ENCODE peak calls at places on chromosomes 7 and 10, in seven cellular contexts. One of them, this sample, is unnamed.

GRCh38 chr10:33249137-33249536 is 85.3 kb downstream of the NRP1 start:
- DNase-seq in trophoblast cell: no peak
- DNase-seq in IMR-90: no peak
- DNase-seq in H9: no peak
- DNase-seq in H1: no peak
- DNase-seq in neuronal stem cell: no peak
- DNase-seq in mesendoderm: no peak
- DNase-seq in this sample: no peak

GRCh38 chr7:33904680-33905388 is 505 bp upstream of the BMPER start:
- DNase-seq in mesendoderm: peak
- DNase-seq in IMR-90: peak
- DNase-seq in H1: no peak
- DNase-seq in trophoblast cell: peak
- DNase-seq in H9: peak
- DNase-seq in neuronal stem cell: peak
- DNase-seq in this sample: peak

GRCh38 chr7:6375346-6376101 is 72.2 kb downstream of the DAGLB start:
- DNase-seq in IMR-90: peak
- DNase-seq in H9: no peak
- DNase-seq in neuronal stem cell: no peak
- DNase-seq in H1: no peak
- DNase-seq in trophoblast cell: peak
- DNase-seq in mesendoderm: no peak
- DNase-seq in this sample: peak

GRCh38 chr10:52609071-52609470 is 163.5 kb downstream of the MBL2 start:
- DNase-seq in mesendoderm: no peak
- DNase-seq in H9: no peak
- DNase-seq in trophoblast cell: no peak
- DNase-seq in H1: no peak
- DNase-seq in IMR-90: peak
- DNase-seq in neuronal stem cell: no peak
- DNase-seq in this sample: no peak

GRCh38 chr7:17038783-17039170 is 157.0 kb upstream of the AGR3 start:
- DNase-seq in H9: no peak
- DNase-seq in IMR-90: no peak
- DNase-seq in H1: no peak
- DNase-seq in neuronal stem cell: no peak
- DNase-seq in mesendoderm: no peak
- DNase-seq in trophoblast cell: no peak
- DNase-seq in this sample: no peak

GRCh38 chr7:142228681-142229080 is 29.2 kb downstream of the PRSS58 start:
- DNase-seq in H1: no peak
- DNase-seq in H9: no peak
- DNase-seq in IMR-90: no peak
- DNase-seq in neuronal stem cell: no peak
- DNase-seq in trophoblast cell: no peak
- DNase-seq in mesendoderm: peak
- DNase-seq in this sample: no peak

GRCh38 chr7:85261341-85261740 is 74.5 kb upstream of the SEMA3D start:
- DNase-seq in H1: no peak
- DNase-seq in H9: no peak
- DNase-seq in trophoblast cell: no peak
- DNase-seq in mesendoderm: no peak
- DNase-seq in neuronal stem cell: no peak
- DNase-seq in IMR-90: peak
- DNase-seq in this sample: peak

GRCh38 chr7:5094641-5095040 is 49.0 kb downstream of the RBAK start:
- DNase-seq in H1: no peak
- DNase-seq in H9: no peak
- DNase-seq in neuronal stem cell: no peak
- DNase-seq in IMR-90: no peak
- DNase-seq in trophoblast cell: no peak
- DNase-seq in mesendoderm: peak
- DNase-seq in this sample: no peak

GRCh38 chr7:82736633-82737032 is 293.1 kb upstream of the CACNA2D1 start:
- DNase-seq in neuronal stem cell: no peak
- DNase-seq in mesendoderm: no peak
- DNase-seq in H1: no peak
- DNase-seq in H9: no peak
- DNase-seq in IMR-90: no peak
- DNase-seq in trophoblast cell: no peak
- DNase-seq in this sample: no peak

GRCh38 chr10:47261121-47261520 is 38.9 kb upstream of the GDF10 start:
- DNase-seq in H9: no peak
- DNase-seq in neuronal stem cell: no peak
- DNase-seq in trophoblast cell: no peak
- DNase-seq in IMR-90: no peak
- DNase-seq in mesendoderm: no peak
- DNase-seq in H1: no peak
- DNase-seq in this sample: no peak

GRCh38 chr7:36951257-36951697 is 227.0 kb upstream of the AOAH start:
- DNase-seq in H1: no peak
- DNase-seq in H9: no peak
- DNase-seq in neuronal stem cell: no peak
- DNase-seq in IMR-90: no peak
- DNase-seq in mesendoderm: no peak
- DNase-seq in trophoblast cell: no peak
- DNase-seq in this sample: no peak

GRCh38 chr7:920351-921070 is 34.0 kb downstream of the ADAP1 start:
- DNase-seq in neuronal stem cell: no peak
- DNase-seq in H9: no peak
- DNase-seq in H1: no peak
- DNase-seq in mesendoderm: no peak
- DNase-seq in IMR-90: no peak
- DNase-seq in trophoblast cell: peak
- DNase-seq in this sample: no peak

GRCh38 chr7:101919363-101920115 is 102.1 kb downstream of the CUX1 start:
- DNase-seq in H1: no peak
- DNase-seq in mesendoderm: no peak
- DNase-seq in H9: no peak
- DNase-seq in trophoblast cell: no peak
- DNase-seq in neuronal stem cell: no peak
- DNase-seq in IMR-90: no peak
- DNase-seq in this sample: no peak

GRCh38 chr7:130990178-130990832 is 256.3 kb upstream of the KLF14 start:
- DNase-seq in H9: no peak
- DNase-seq in trophoblast cell: no peak
- DNase-seq in neuronal stem cell: no peak
- DNase-seq in H1: no peak
- DNase-seq in IMR-90: no peak
- DNase-seq in mesendoderm: no peak
- DNase-seq in this sample: no peak

GRCh38 chr10:117138838-117139580 is 939 bp upstream of the VAX1 start:
- DNase-seq in IMR-90: no peak
- DNase-seq in H9: peak
- DNase-seq in H1: no peak
- DNase-seq in mesendoderm: peak
- DNase-seq in neuronal stem cell: peak
- DNase-seq in trophoblast cell: no peak
- DNase-seq in this sample: no peak

GRCh38 chr10:86354761-86355540 is 11.6 kb downstream of the GRID1 start:
- DNase-seq in trophoblast cell: no peak
- DNase-seq in H1: no peak
- DNase-seq in H9: no peak
- DNase-seq in neuronal stem cell: no peak
- DNase-seq in mesendoderm: no peak
- DNase-seq in IMR-90: no peak
- DNase-seq in this sample: no peak

GRCh38 chr10:37434091-37434490 is 308.7 kb downstream of the ANKRD30A start:
- DNase-seq in neuronal stem cell: no peak
- DNase-seq in mesendoderm: no peak
- DNase-seq in trophoblast cell: no peak
- DNase-seq in H1: no peak
- DNase-seq in H9: no peak
- DNase-seq in IMR-90: no peak
- DNase-seq in this sample: no peak

GRCh38 chr10:75272896-75273295 is 37.1 kb upstream of the COMTD1 start:
- DNase-seq in neuronal stem cell: no peak
- DNase-seq in IMR-90: no peak
- DNase-seq in mesendoderm: no peak
- DNase-seq in H9: no peak
- DNase-seq in H1: no peak
- DNase-seq in trophoblast cell: no peak
- DNase-seq in this sample: peak

GRCh38 chr7:106863216-106863997 is 1.7 kb upstream of the PIK3CG start:
- DNase-seq in neuronal stem cell: no peak
- DNase-seq in IMR-90: no peak
- DNase-seq in trophoblast cell: no peak
- DNase-seq in H9: no peak
- DNase-seq in mesendoderm: no peak
- DNase-seq in H1: no peak
- DNase-seq in this sample: no peak

GRCh38 chr7:126166645-126167044 is 1086.1 kb downstream of the GRM8 start:
- DNase-seq in mesendoderm: no peak
- DNase-seq in H9: no peak
- DNase-seq in H1: no peak
- DNase-seq in trophoblast cell: no peak
- DNase-seq in IMR-90: no peak
- DNase-seq in neuronal stem cell: no peak
- DNase-seq in this sample: no peak

GRCh38 chr10:116723428-116724281 is 18.7 kb downstream of the HSPA12A start:
- DNase-seq in trophoblast cell: no peak
- DNase-seq in IMR-90: no peak
- DNase-seq in H1: no peak
- DNase-seq in H9: no peak
- DNase-seq in neuronal stem cell: no peak
- DNase-seq in mesendoderm: no peak
- DNase-seq in this sample: no peak

GRCh38 chr7:97871659-97872024 is 566 bp downstream of the ASNS start:
- DNase-seq in neuronal stem cell: no peak
- DNase-seq in IMR-90: no peak
- DNase-seq in mesendoderm: peak
- DNase-seq in trophoblast cell: no peak
- DNase-seq in H9: peak
- DNase-seq in H1: no peak
- DNase-seq in this sample: no peak

GRCh38 chr7:90701021-90701420 is 104.9 kb downstream of the CDK14 start:
- DNase-seq in H9: no peak
- DNase-seq in trophoblast cell: no peak
- DNase-seq in IMR-90: no peak
- DNase-seq in H1: no peak
- DNase-seq in mesendoderm: peak
- DNase-seq in neuronal stem cell: no peak
- DNase-seq in this sample: no peak

GRCh38 chr7:31890198-31890597 is 180.0 kb downstream of the PDE1C start:
- DNase-seq in mesendoderm: no peak
- DNase-seq in trophoblast cell: peak
- DNase-seq in H1: no peak
- DNase-seq in IMR-90: peak
- DNase-seq in neuronal stem cell: no peak
- DNase-seq in H9: no peak
- DNase-seq in this sample: peak
- H3K18ac ChIP-seq in mesendoderm: no peak
- H3K18ac ChIP-seq in trophoblast cell: no peak
- H3K18ac ChIP-seq in H1: no peak
- H3K18ac ChIP-seq in IMR-90: peak
- H3K18ac ChIP-seq in neuronal stem cell: no peak
- H3K18ac ChIP-seq in H9: no peak
- H3K18ac ChIP-seq in this sample: no peak

GRCh38 chr10:3814832-3815209 is 29.8 kb upstream of the KLF6 start:
- DNase-seq in IMR-90: no peak
- DNase-seq in H1: no peak
- DNase-seq in neuronal stem cell: no peak
- DNase-seq in trophoblast cell: no peak
- DNase-seq in mesendoderm: no peak
- DNase-seq in H9: no peak
- DNase-seq in this sample: no peak

GRCh38 chr10:3811331-3811870 is 26.4 kb upstream of the KLF6 start:
- DNase-seq in trophoblast cell: peak
- DNase-seq in mesendoderm: no peak
- DNase-seq in IMR-90: peak
- DNase-seq in H1: no peak
- DNase-seq in neuronal stem cell: no peak
- DNase-seq in H9: no peak
- DNase-seq in this sample: peak

GRCh38 chr10:3812141-3812540 is 27.1 kb upstream of the KLF6 start:
- DNase-seq in IMR-90: no peak
- DNase-seq in neuronal stem cell: no peak
- DNase-seq in H1: no peak
- DNase-seq in trophoblast cell: no peak
- DNase-seq in mesendoderm: no peak
- DNase-seq in H9: no peak
- DNase-seq in this sample: no peak

GRCh38 chr10:3813986-3814831 is 29.2 kb upstream of the KLF6 start:
- DNase-seq in neuronal stem cell: no peak
- DNase-seq in H9: no peak
- DNase-seq in mesendoderm: no peak
- DNase-seq in trophoblast cell: no peak
- DNase-seq in H1: no peak
- DNase-seq in IMR-90: peak
- DNase-seq in this sample: no peak

DNA sequence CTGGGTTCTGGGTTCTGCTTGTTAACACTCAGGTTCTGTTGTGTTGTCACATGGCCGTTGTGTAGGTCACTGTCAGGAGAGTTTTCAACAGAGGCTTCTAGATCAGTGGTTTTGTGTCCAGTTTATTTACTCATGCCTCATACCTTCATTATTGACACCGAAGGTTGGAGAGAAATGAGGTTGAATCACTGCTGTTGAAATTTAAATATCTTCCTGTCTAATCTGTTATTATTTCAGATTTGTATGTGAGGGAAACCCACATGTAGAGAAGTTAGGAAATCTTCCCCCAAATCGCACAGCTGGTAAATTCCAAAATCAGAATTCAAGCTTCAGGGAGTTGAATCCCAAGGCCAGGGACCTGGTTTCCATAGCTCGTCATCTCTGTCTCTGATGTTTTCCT is 28.3 kb upstream of the KLF6 start:
- DNase-seq in mesendoderm: no peak
- DNase-seq in neuronal stem cell: no peak
- DNase-seq in IMR-90: no peak
- DNase-seq in H9: no peak
- DNase-seq in trophoblast cell: no peak
- DNase-seq in H1: no peak
- DNase-seq in this sample: no peak
- H3K27ac ChIP-seq in mesendoderm: no peak
- H3K27ac ChIP-seq in neuronal stem cell: no peak
- H3K27ac ChIP-seq in IMR-90: no peak
- H3K27ac ChIP-seq in H9: no peak
- H3K27ac ChIP-seq in trophoblast cell: no peak
- H3K27ac ChIP-seq in H1: no peak
- H3K27ac ChIP-seq in this sample: no peak

DNA sequence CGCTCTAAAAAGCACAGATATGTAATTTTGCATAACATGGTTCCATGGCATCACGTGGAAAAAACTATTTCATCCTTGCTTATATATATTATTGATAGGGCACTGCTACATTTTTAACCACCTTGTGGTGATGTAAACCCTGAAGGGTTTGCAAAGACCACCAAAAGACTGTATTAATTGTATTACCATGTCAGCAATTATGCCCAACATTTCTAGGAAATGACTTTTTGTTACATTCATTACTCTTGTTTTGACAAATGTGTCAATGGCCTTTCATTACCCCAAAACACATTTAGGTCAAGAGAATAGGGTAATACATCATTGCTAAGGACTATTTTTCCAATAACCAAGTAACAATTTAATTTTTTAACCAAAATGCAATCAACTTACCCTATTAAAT is 142.2 kb downstream of the NRCAM start:
- DNase-seq in trophoblast cell: no peak
- DNase-seq in H1: no peak
- DNase-seq in IMR-90: no peak
- DNase-seq in mesendoderm: no peak
- DNase-seq in neuronal stem cell: no peak
- DNase-seq in H9: no peak
- DNase-seq in this sample: no peak
- H2BK5ac ChIP-seq in trophoblast cell: no peak
- H2BK5ac ChIP-seq in H1: no peak
- H2BK5ac ChIP-seq in IMR-90: no peak
- H2BK5ac ChIP-seq in mesendoderm: no peak
- H2BK5ac ChIP-seq in neuronal stem cell: no peak
- H2BK5ac ChIP-seq in H9: no peak
- H2BK5ac ChIP-seq in this sample: no peak

GRCh38 chr10:30918651-30919050 is 113.0 kb downstream of the ZNF438 start:
- DNase-seq in H1: no peak
- DNase-seq in H9: no peak
- DNase-seq in mesendoderm: peak
- DNase-seq in neuronal stem cell: no peak
- DNase-seq in IMR-90: no peak
- DNase-seq in trophoblast cell: no peak
- DNase-seq in this sample: no peak
- H3K18ac ChIP-seq in H1: no peak
- H3K18ac ChIP-seq in H9: no peak
- H3K18ac ChIP-seq in mesendoderm: no peak
- H3K18ac ChIP-seq in neuronal stem cell: no peak
- H3K18ac ChIP-seq in IMR-90: no peak
- H3K18ac ChIP-seq in trophoblast cell: no peak
- H3K18ac ChIP-seq in this sample: no peak